ENCODE peak calls at places on chromosomes 7 and 10, in seven cellular contexts. One of them, this sample, is unnamed.

GRCh38 chr7:101633516-101633915 is 4.4 kb upstream of the MYL10 start:
- DNase-seq in heart left ventricle: no peak
- DNase-seq in OCI-LY7: no peak
- DNase-seq in NCI-H226: no peak
- DNase-seq in omental fat pad: no peak
- DNase-seq in WTC11: no peak
- DNase-seq in NCI-H1048: no peak
- DNase-seq in this sample: no peak

GRCh38 chr7:45563401-45563800 is 10.8 kb upstream of the ADCY1 start:
- DNase-seq in NCI-H1048: no peak
- DNase-seq in WTC11: no peak
- DNase-seq in NCI-H226: no peak
- DNase-seq in OCI-LY7: no peak
- DNase-seq in omental fat pad: no peak
- DNase-seq in heart left ventricle: no peak
- DNase-seq in this sample: no peak

GRCh38 chr10:112227331-112227961 is 43.9 kb upstream of the GPAM start:
- DNase-seq in WTC11: no peak
- DNase-seq in NCI-H1048: no peak
- DNase-seq in OCI-LY7: no peak
- DNase-seq in NCI-H226: no peak
- DNase-seq in omental fat pad: no peak
- DNase-seq in heart left ventricle: no peak
- DNase-seq in this sample: peak; percentile 95

GRCh38 chr10:62858364-62858763 is 42.2 kb upstream of the EGR2 start:
- DNase-seq in heart left ventricle: peak; percentile 61
- DNase-seq in WTC11: peak; percentile 24
- DNase-seq in NCI-H226: no peak
- DNase-seq in NCI-H1048: no peak
- DNase-seq in omental fat pad: no peak
- DNase-seq in OCI-LY7: no peak
- DNase-seq in this sample: peak; percentile 81

GRCh38 chr7:149257146-149257545 is 4.8 kb upstream of the ZNF783 start:
- DNase-seq in WTC11: no peak
- DNase-seq in heart left ventricle: no peak
- DNase-seq in NCI-H226: no peak
- DNase-seq in OCI-LY7: no peak
- DNase-seq in omental fat pad: no peak
- DNase-seq in NCI-H1048: no peak
- DNase-seq in this sample: peak; percentile 76

GRCh38 chr7:40551685-40552576 is 417.1 kb downstream of the SUGCT start:
- DNase-seq in NCI-H1048: no peak
- DNase-seq in WTC11: no peak
- DNase-seq in heart left ventricle: peak; percentile 21
- DNase-seq in OCI-LY7: no peak
- DNase-seq in NCI-H226: peak; percentile 91
- DNase-seq in omental fat pad: no peak
- DNase-seq in this sample: peak; percentile 77

GRCh38 chr7:100894860-100895700 is 608 bp downstream of the ACHE start:
- DNase-seq in WTC11: peak; percentile 95
- DNase-seq in omental fat pad: peak; percentile 60
- DNase-seq in NCI-H226: no peak
- DNase-seq in NCI-H1048: no peak
- DNase-seq in OCI-LY7: peak; percentile 49
- DNase-seq in heart left ventricle: peak; percentile 59
- DNase-seq in this sample: no peak

GRCh38 chr7:141393056-141393455 is 158.2 kb upstream of the AGK start:
- DNase-seq in WTC11: no peak
- DNase-seq in OCI-LY7: no peak
- DNase-seq in omental fat pad: no peak
- DNase-seq in NCI-H1048: no peak
- DNase-seq in heart left ventricle: no peak
- DNase-seq in NCI-H226: no peak
- DNase-seq in this sample: no peak

This sample was measured in fibroblast of mammary gland.